ENCODE peak calls at places on chromosomes 1 and 21, in six cellular contexts. One of them, this sample, is unnamed.

GRCh38 chr1:6077506-6077905 is 31.8 kb downstream of the KCNAB2 start:
- DNase-seq in ascending aorta: no peak
- DNase-seq in psoas muscle: no peak
- DNase-seq in activated T-cell treated with anti-CD3 and anti-CD28 coated beads, Interleukin-2, amount 50 U/mL, for 72 hours: no peak
- DNase-seq in NCI-H146: peak
- DNase-seq in fibroblast of villous mesenchyme: no peak
- DNase-seq in this sample: no peak

GRCh38 chr21:41759926-41760325 is 6.9 kb downstream of the RIPK4 start:
- DNase-seq in ascending aorta: no peak
- DNase-seq in psoas muscle: no peak
- DNase-seq in activated T-cell treated with anti-CD3 and anti-CD28 coated beads, Interleukin-2, amount 50 U/mL, for 72 hours: no peak
- DNase-seq in NCI-H146: no peak
- DNase-seq in fibroblast of villous mesenchyme: no peak
- DNase-seq in this sample: no peak

GRCh38 chr1:212430416-212430815 is 2.3 kb upstream of the NENF start:
- DNase-seq in ascending aorta: no peak
- DNase-seq in psoas muscle: no peak
- DNase-seq in activated T-cell treated with anti-CD3 and anti-CD28 coated beads, Interleukin-2, amount 50 U/mL, for 72 hours: no peak
- DNase-seq in NCI-H146: no peak
- DNase-seq in fibroblast of villous mesenchyme: no peak
- DNase-seq in this sample: no peak

GRCh38 chr1:27403065-27403726 is 10.8 kb downstream of the GPR3 start:
- DNase-seq in ascending aorta: peak
- DNase-seq in psoas muscle: peak
- DNase-seq in activated T-cell treated with anti-CD3 and anti-CD28 coated beads, Interleukin-2, amount 50 U/mL, for 72 hours: peak
- DNase-seq in NCI-H146: no peak
- DNase-seq in fibroblast of villous mesenchyme: peak
- DNase-seq in this sample: peak

GRCh38 chr1:183956559-183957188 is 80.9 kb downstream of the COLGALT2 start:
- DNase-seq in ascending aorta: no peak
- DNase-seq in psoas muscle: no peak
- DNase-seq in activated T-cell treated with anti-CD3 and anti-CD28 coated beads, Interleukin-2, amount 50 U/mL, for 72 hours: peak
- DNase-seq in NCI-H146: no peak
- DNase-seq in fibroblast of villous mesenchyme: peak
- DNase-seq in this sample: peak

GRCh38 chr1:230232352-230232751 is 165.3 kb downstream of the GALNT2 start:
- DNase-seq in ascending aorta: no peak
- DNase-seq in psoas muscle: no peak
- DNase-seq in activated T-cell treated with anti-CD3 and anti-CD28 coated beads, Interleukin-2, amount 50 U/mL, for 72 hours: no peak
- DNase-seq in NCI-H146: peak
- DNase-seq in fibroblast of villous mesenchyme: no peak
- DNase-seq in this sample: no peak

GRCh38 chr1:238252033-238252802 is 361.5 kb upstream of the ZP4 start:
- DNase-seq in ascending aorta: no peak
- DNase-seq in psoas muscle: peak
- DNase-seq in activated T-cell treated with anti-CD3 and anti-CD28 coated beads, Interleukin-2, amount 50 U/mL, for 72 hours: peak
- DNase-seq in NCI-H146: peak
- DNase-seq in fibroblast of villous mesenchyme: peak
- DNase-seq in this sample: peak

GRCh38 chr1:30743584-30744059 is 14.0 kb downstream of the LAPTM5 start:
- DNase-seq in ascending aorta: no peak
- DNase-seq in psoas muscle: no peak
- DNase-seq in activated T-cell treated with anti-CD3 and anti-CD28 coated beads, Interleukin-2, amount 50 U/mL, for 72 hours: peak
- DNase-seq in NCI-H146: peak
- DNase-seq in fibroblast of villous mesenchyme: no peak
- DNase-seq in this sample: peak

GRCh38 chr1:85411567-85412312 is 53.2 kb downstream of the DDAH1 start:
- DNase-seq in ascending aorta: no peak
- DNase-seq in psoas muscle: no peak
- DNase-seq in activated T-cell treated with anti-CD3 and anti-CD28 coated beads, Interleukin-2, amount 50 U/mL, for 72 hours: no peak
- DNase-seq in NCI-H146: no peak
- DNase-seq in fibroblast of villous mesenchyme: no peak
- DNase-seq in this sample: no peak

GRCh38 chr1:237891979-237892378 is 1.3 kb upstream of the ZP4 start:
- DNase-seq in ascending aorta: no peak
- DNase-seq in psoas muscle: no peak
- DNase-seq in activated T-cell treated with anti-CD3 and anti-CD28 coated beads, Interleukin-2, amount 50 U/mL, for 72 hours: no peak
- DNase-seq in NCI-H146: no peak
- DNase-seq in fibroblast of villous mesenchyme: no peak
- DNase-seq in this sample: no peak

GRCh38 chr1:197481101-197481500 is 213.0 kb downstream of the CRB1 start:
- DNase-seq in ascending aorta: no peak
- DNase-seq in psoas muscle: no peak
- DNase-seq in activated T-cell treated with anti-CD3 and anti-CD28 coated beads, Interleukin-2, amount 50 U/mL, for 72 hours: peak
- DNase-seq in NCI-H146: no peak
- DNase-seq in fibroblast of villous mesenchyme: no peak
- DNase-seq in this sample: no peak

GRCh38 chr1:158248122-158248521 is 6.1 kb upstream of the CD1A start:
- DNase-seq in ascending aorta: no peak
- DNase-seq in psoas muscle: no peak
- DNase-seq in activated T-cell treated with anti-CD3 and anti-CD28 coated beads, Interleukin-2, amount 50 U/mL, for 72 hours: peak
- DNase-seq in NCI-H146: no peak
- DNase-seq in fibroblast of villous mesenchyme: no peak
- DNase-seq in this sample: no peak

GRCh38 chr1:59013276-59013927 is 229.6 kb upstream of the JUN start:
- DNase-seq in ascending aorta: no peak
- DNase-seq in psoas muscle: peak
- DNase-seq in activated T-cell treated with anti-CD3 and anti-CD28 coated beads, Interleukin-2, amount 50 U/mL, for 72 hours: no peak
- DNase-seq in NCI-H146: no peak
- DNase-seq in fibroblast of villous mesenchyme: peak
- DNase-seq in this sample: no peak

GRCh38 chr1:236451796-236452373 is 57.8 kb downstream of the EDARADD start:
- DNase-seq in ascending aorta: no peak
- DNase-seq in psoas muscle: no peak
- DNase-seq in activated T-cell treated with anti-CD3 and anti-CD28 coated beads, Interleukin-2, amount 50 U/mL, for 72 hours: peak
- DNase-seq in NCI-H146: no peak
- DNase-seq in fibroblast of villous mesenchyme: peak
- DNase-seq in this sample: peak

GRCh38 chr1:212608956-212609700 is 567 bp downstream of the ATF3 start:
- DNase-seq in ascending aorta: peak
- DNase-seq in psoas muscle: peak
- DNase-seq in activated T-cell treated with anti-CD3 and anti-CD28 coated beads, Interleukin-2, amount 50 U/mL, for 72 hours: peak
- DNase-seq in NCI-H146: peak
- DNase-seq in fibroblast of villous mesenchyme: peak
- DNase-seq in this sample: peak

GRCh38 chr1:198287916-198288315 is 131.1 kb downstream of the NEK7 start:
- DNase-seq in ascending aorta: no peak
- DNase-seq in psoas muscle: no peak
- DNase-seq in activated T-cell treated with anti-CD3 and anti-CD28 coated beads, Interleukin-2, amount 50 U/mL, for 72 hours: no peak
- DNase-seq in NCI-H146: no peak
- DNase-seq in fibroblast of villous mesenchyme: no peak
- DNase-seq in this sample: no peak

GRCh38 chr21:46317710-46318463 is 5.8 kb downstream of the C21orf58 start:
- DNase-seq in ascending aorta: no peak
- DNase-seq in psoas muscle: no peak
- DNase-seq in activated T-cell treated with anti-CD3 and anti-CD28 coated beads, Interleukin-2, amount 50 U/mL, for 72 hours: no peak
- DNase-seq in NCI-H146: peak
- DNase-seq in fibroblast of villous mesenchyme: no peak
- DNase-seq in this sample: no peak

GRCh38 chr21:43209575-43210453 is 41.0 kb downstream of the CRYAA start:
- DNase-seq in ascending aorta: peak
- DNase-seq in psoas muscle: peak
- DNase-seq in activated T-cell treated with anti-CD3 and anti-CD28 coated beads, Interleukin-2, amount 50 U/mL, for 72 hours: no peak
- DNase-seq in NCI-H146: no peak
- DNase-seq in fibroblast of villous mesenchyme: peak
- DNase-seq in this sample: no peak

GRCh38 chr1:117602862-117603261 is 3.0 kb upstream of the TENT5C start:
- DNase-seq in ascending aorta: peak
- DNase-seq in psoas muscle: no peak
- DNase-seq in activated T-cell treated with anti-CD3 and anti-CD28 coated beads, Interleukin-2, amount 50 U/mL, for 72 hours: no peak
- DNase-seq in NCI-H146: no peak
- DNase-seq in fibroblast of villous mesenchyme: no peak
- DNase-seq in this sample: no peak

GRCh38 chr1:76279387-76279748 is 204.8 kb downstream of the ST6GALNAC3 start:
- DNase-seq in ascending aorta: no peak
- DNase-seq in psoas muscle: no peak
- DNase-seq in activated T-cell treated with anti-CD3 and anti-CD28 coated beads, Interleukin-2, amount 50 U/mL, for 72 hours: no peak
- DNase-seq in NCI-H146: no peak
- DNase-seq in fibroblast of villous mesenchyme: peak
- DNase-seq in this sample: no peak

GRCh38 chr1:94095744-94096469 is 25.0 kb downstream of the ABCA4 start:
- DNase-seq in ascending aorta: peak
- DNase-seq in psoas muscle: peak
- DNase-seq in activated T-cell treated with anti-CD3 and anti-CD28 coated beads, Interleukin-2, amount 50 U/mL, for 72 hours: no peak
- DNase-seq in NCI-H146: no peak
- DNase-seq in fibroblast of villous mesenchyme: peak
- DNase-seq in this sample: no peak

GRCh38 chr1:169142129-169142528 is 35.6 kb downstream of the ATP1B1 start:
- DNase-seq in ascending aorta: no peak
- DNase-seq in psoas muscle: no peak
- DNase-seq in activated T-cell treated with anti-CD3 and anti-CD28 coated beads, Interleukin-2, amount 50 U/mL, for 72 hours: no peak
- DNase-seq in NCI-H146: no peak
- DNase-seq in fibroblast of villous mesenchyme: no peak
- DNase-seq in this sample: no peak

GRCh38 chr21:14850394-14850793 is 214.4 kb downstream of the NRIP1 start:
- DNase-seq in ascending aorta: no peak
- DNase-seq in psoas muscle: no peak
- DNase-seq in activated T-cell treated with anti-CD3 and anti-CD28 coated beads, Interleukin-2, amount 50 U/mL, for 72 hours: no peak
- DNase-seq in NCI-H146: no peak
- DNase-seq in fibroblast of villous mesenchyme: no peak
- DNase-seq in this sample: no peak

GRCh38 chr1:22780696-22781095 is 70.1 kb downstream of the EPHB2 start:
- DNase-seq in ascending aorta: no peak
- DNase-seq in psoas muscle: no peak
- DNase-seq in activated T-cell treated with anti-CD3 and anti-CD28 coated beads, Interleukin-2, amount 50 U/mL, for 72 hours: no peak
- DNase-seq in NCI-H146: no peak
- DNase-seq in fibroblast of villous mesenchyme: peak
- DNase-seq in this sample: no peak

GRCh38 chr1:24421502-24421901 is 5.9 kb downstream of the NIPAL3 start:
- DNase-seq in ascending aorta: no peak
- DNase-seq in psoas muscle: no peak
- DNase-seq in activated T-cell treated with anti-CD3 and anti-CD28 coated beads, Interleukin-2, amount 50 U/mL, for 72 hours: no peak
- DNase-seq in NCI-H146: no peak
- DNase-seq in fibroblast of villous mesenchyme: no peak
- DNase-seq in this sample: no peak

GRCh38 chr1:243917863-243918565 is 68.0 kb upstream of the AKT3 start:
- DNase-seq in ascending aorta: no peak
- DNase-seq in psoas muscle: no peak
- DNase-seq in activated T-cell treated with anti-CD3 and anti-CD28 coated beads, Interleukin-2, amount 50 U/mL, for 72 hours: no peak
- DNase-seq in NCI-H146: peak
- DNase-seq in fibroblast of villous mesenchyme: peak
- DNase-seq in this sample: no peak

GRCh38 chr1:220915117-220915440 is 35.8 kb downstream of the HLX start:
- DNase-seq in ascending aorta: no peak
- DNase-seq in psoas muscle: no peak
- DNase-seq in activated T-cell treated with anti-CD3 and anti-CD28 coated beads, Interleukin-2, amount 50 U/mL, for 72 hours: no peak
- DNase-seq in NCI-H146: no peak
- DNase-seq in fibroblast of villous mesenchyme: no peak
- DNase-seq in this sample: no peak

GRCh38 chr1:115890618-115891017 is 49.7 kb upstream of the NHLH2 start:
- DNase-seq in ascending aorta: no peak
- DNase-seq in psoas muscle: no peak
- DNase-seq in activated T-cell treated with anti-CD3 and anti-CD28 coated beads, Interleukin-2, amount 50 U/mL, for 72 hours: no peak
- DNase-seq in NCI-H146: no peak
- DNase-seq in fibroblast of villous mesenchyme: no peak
- DNase-seq in this sample: no peak

GRCh38 chr1:95926331-95926730 is 692.3 kb downstream of the RWDD3 start:
- DNase-seq in ascending aorta: no peak
- DNase-seq in psoas muscle: no peak
- DNase-seq in activated T-cell treated with anti-CD3 and anti-CD28 coated beads, Interleukin-2, amount 50 U/mL, for 72 hours: no peak
- DNase-seq in NCI-H146: no peak
- DNase-seq in fibroblast of villous mesenchyme: no peak
- DNase-seq in this sample: no peak

GRCh38 chr1:162663086-162663485 is 30.8 kb downstream of the DDR2 start:
- DNase-seq in ascending aorta: no peak
- DNase-seq in psoas muscle: no peak
- DNase-seq in activated T-cell treated with anti-CD3 and anti-CD28 coated beads, Interleukin-2, amount 50 U/mL, for 72 hours: no peak
- DNase-seq in NCI-H146: no peak
- DNase-seq in fibroblast of villous mesenchyme: no peak
- DNase-seq in this sample: peak

GRCh38 chr1:47991187-47991586 is 6.0 kb downstream of the TRABD2B start:
- DNase-seq in ascending aorta: no peak
- DNase-seq in psoas muscle: no peak
- DNase-seq in activated T-cell treated with anti-CD3 and anti-CD28 coated beads, Interleukin-2, amount 50 U/mL, for 72 hours: no peak
- DNase-seq in NCI-H146: no peak
- DNase-seq in fibroblast of villous mesenchyme: peak
- DNase-seq in this sample: no peak

GRCh38 chr1:219296430-219296850 is 122.8 kb downstream of the LYPLAL1 start:
- DNase-seq in ascending aorta: no peak
- DNase-seq in psoas muscle: no peak
- DNase-seq in activated T-cell treated with anti-CD3 and anti-CD28 coated beads, Interleukin-2, amount 50 U/mL, for 72 hours: no peak
- DNase-seq in NCI-H146: no peak
- DNase-seq in fibroblast of villous mesenchyme: no peak
- DNase-seq in this sample: no peak

GRCh38 chr1:208866351-208866750 is 622.2 kb upstream of the PLXNA2 start:
- DNase-seq in ascending aorta: no peak
- DNase-seq in psoas muscle: no peak
- DNase-seq in activated T-cell treated with anti-CD3 and anti-CD28 coated beads, Interleukin-2, amount 50 U/mL, for 72 hours: no peak
- DNase-seq in NCI-H146: no peak
- DNase-seq in fibroblast of villous mesenchyme: no peak
- DNase-seq in this sample: no peak

GRCh38 chr1:233088613-233089012 is 138.2 kb downstream of the NTPCR start:
- DNase-seq in ascending aorta: no peak
- DNase-seq in psoas muscle: no peak
- DNase-seq in activated T-cell treated with anti-CD3 and anti-CD28 coated beads, Interleukin-2, amount 50 U/mL, for 72 hours: no peak
- DNase-seq in NCI-H146: no peak
- DNase-seq in fibroblast of villous mesenchyme: no peak
- DNase-seq in this sample: no peak

GRCh38 chr21:25638634-25639166 is 358 bp upstream of the JAM2 start:
- DNase-seq in ascending aorta: no peak
- DNase-seq in psoas muscle: no peak
- DNase-seq in activated T-cell treated with anti-CD3 and anti-CD28 coated beads, Interleukin-2, amount 50 U/mL, for 72 hours: no peak
- DNase-seq in NCI-H146: no peak
- DNase-seq in fibroblast of villous mesenchyme: peak
- DNase-seq in this sample: peak

GRCh38 chr1:22749919-22750670 is 39.5 kb downstream of the EPHB2 start:
- DNase-seq in ascending aorta: peak
- DNase-seq in psoas muscle: no peak
- DNase-seq in activated T-cell treated with anti-CD3 and anti-CD28 coated beads, Interleukin-2, amount 50 U/mL, for 72 hours: no peak
- DNase-seq in NCI-H146: no peak
- DNase-seq in fibroblast of villous mesenchyme: peak
- DNase-seq in this sample: no peak

GRCh38 chr1:85502625-85503083 is 37.7 kb upstream of the DDAH1 start:
- DNase-seq in ascending aorta: peak
- DNase-seq in psoas muscle: no peak
- DNase-seq in activated T-cell treated with anti-CD3 and anti-CD28 coated beads, Interleukin-2, amount 50 U/mL, for 72 hours: no peak
- DNase-seq in NCI-H146: peak
- DNase-seq in fibroblast of villous mesenchyme: peak
- DNase-seq in this sample: no peak

GRCh38 chr1:46447499-46448108 is 42.0 kb upstream of the DMBX1 start:
- DNase-seq in ascending aorta: no peak
- DNase-seq in psoas muscle: no peak
- DNase-seq in activated T-cell treated with anti-CD3 and anti-CD28 coated beads, Interleukin-2, amount 50 U/mL, for 72 hours: no peak
- DNase-seq in NCI-H146: no peak
- DNase-seq in fibroblast of villous mesenchyme: no peak
- DNase-seq in this sample: no peak

GRCh38 chr1:116833655-116834054 is 76.1 kb upstream of the PTGFRN start:
- DNase-seq in ascending aorta: no peak
- DNase-seq in psoas muscle: no peak
- DNase-seq in activated T-cell treated with anti-CD3 and anti-CD28 coated beads, Interleukin-2, amount 50 U/mL, for 72 hours: no peak
- DNase-seq in NCI-H146: no peak
- DNase-seq in fibroblast of villous mesenchyme: no peak
- DNase-seq in this sample: no peak

GRCh38 chr1:81412954-81413353 is 387.8 kb upstream of the ADGRL2 start:
- DNase-seq in ascending aorta: no peak
- DNase-seq in psoas muscle: no peak
- DNase-seq in activated T-cell treated with anti-CD3 and anti-CD28 coated beads, Interleukin-2, amount 50 U/mL, for 72 hours: no peak
- DNase-seq in NCI-H146: no peak
- DNase-seq in fibroblast of villous mesenchyme: no peak
- DNase-seq in this sample: no peak